ENCODE peak calls at places on chromosomes 1 and 21, in nine cellular contexts. One of them, this sample, is unnamed.

GRCh38 chr1:229229721-229230135 is 41.2 kb upstream of the RAB4A start:
- DNase-seq in EL: no peak
- DNase-seq in NCI-H748 treated with DMSO at 0.1 percent for 48 hours: no peak
- DNase-seq in naive thymus-derived CD4-positive, alpha-beta T cell: no peak
- DNase-seq in MCF 10A: peak; percentile 97
- DNase-seq in mesendoderm: no peak
- DNase-seq in activated T-helper 1 cell treated with Interleukin-2 at 50 U/mL for 16 hours: no peak
- DNase-seq in RWPE1: no peak
- DNase-seq in Kasumi-1: no peak
- DNase-seq in this sample: no peak

GRCh38 chr1:150874455-150875196 is 1.8 kb downstream of the ARNT start:
- DNase-seq in MCF 10A: no peak
- DNase-seq in RWPE1: no peak
- DNase-seq in naive thymus-derived CD4-positive, alpha-beta T cell: no peak
- DNase-seq in EL: no peak
- DNase-seq in mesendoderm: no peak
- DNase-seq in NCI-H748 treated with DMSO at 0.1 percent for 48 hours: no peak
- DNase-seq in activated T-helper 1 cell treated with Interleukin-2 at 50 U/mL for 16 hours: no peak
- DNase-seq in Kasumi-1: no peak
- DNase-seq in this sample: no peak

GRCh38 chr1:167797005-167797404 is 75.2 kb downstream of the MPZL1 start:
- DNase-seq in MCF 10A: peak; percentile 100
- DNase-seq in naive thymus-derived CD4-positive, alpha-beta T cell: no peak
- DNase-seq in RWPE1: peak; percentile 87
- DNase-seq in NCI-H748 treated with DMSO at 0.1 percent for 48 hours: no peak
- DNase-seq in EL: peak; percentile 97
- DNase-seq in Kasumi-1: peak; percentile 41
- DNase-seq in mesendoderm: peak; percentile 96
- DNase-seq in activated T-helper 1 cell treated with Interleukin-2 at 50 U/mL for 16 hours: no peak
- DNase-seq in this sample: no peak

GRCh38 chr1:18941221-18942141 is 15.0 kb downstream of the IFFO2 start:
- DNase-seq in NCI-H748 treated with DMSO at 0.1 percent for 48 hours: no peak
- DNase-seq in RWPE1: no peak
- DNase-seq in MCF 10A: no peak
- DNase-seq in EL: no peak
- DNase-seq in activated T-helper 1 cell treated with Interleukin-2 at 50 U/mL for 16 hours: no peak
- DNase-seq in Kasumi-1: no peak
- DNase-seq in naive thymus-derived CD4-positive, alpha-beta T cell: no peak
- DNase-seq in mesendoderm: peak; percentile 67
- DNase-seq in this sample: peak; percentile 39

GRCh38 chr1:12708956-12709555 is 6.9 kb upstream of the AADACL3 start:
- DNase-seq in EL: peak; percentile 1
- DNase-seq in MCF 10A: peak; percentile 50
- DNase-seq in Kasumi-1: no peak
- DNase-seq in mesendoderm: no peak
- DNase-seq in NCI-H748 treated with DMSO at 0.1 percent for 48 hours: no peak
- DNase-seq in naive thymus-derived CD4-positive, alpha-beta T cell: no peak
- DNase-seq in RWPE1: no peak
- DNase-seq in activated T-helper 1 cell treated with Interleukin-2 at 50 U/mL for 16 hours: no peak
- DNase-seq in this sample: no peak

GRCh38 chr1:163202833-163203451 is at the start of gene RGS5:
- DNase-seq in RWPE1: no peak
- DNase-seq in MCF 10A: no peak
- DNase-seq in Kasumi-1: no peak
- DNase-seq in NCI-H748 treated with DMSO at 0.1 percent for 48 hours: no peak
- DNase-seq in mesendoderm: peak; percentile 99
- DNase-seq in naive thymus-derived CD4-positive, alpha-beta T cell: no peak
- DNase-seq in activated T-helper 1 cell treated with Interleukin-2 at 50 U/mL for 16 hours: no peak
- DNase-seq in EL: peak; percentile 60
- DNase-seq in this sample: no peak

GRCh38 chr1:29124366-29125236 is 898 bp upstream of the TMEM200B start:
- DNase-seq in naive thymus-derived CD4-positive, alpha-beta T cell: peak; percentile 37
- DNase-seq in RWPE1: peak; percentile 67
- DNase-seq in Kasumi-1: no peak
- DNase-seq in MCF 10A: peak; percentile 35
- DNase-seq in mesendoderm: peak; percentile 96
- DNase-seq in NCI-H748 treated with DMSO at 0.1 percent for 48 hours: peak; percentile 10
- DNase-seq in activated T-helper 1 cell treated with Interleukin-2 at 50 U/mL for 16 hours: peak; percentile 23
- DNase-seq in EL: peak; percentile 81
- DNase-seq in this sample: peak; percentile 86

GRCh38 chr1:111615874-111616715 is 3.5 kb upstream of the RAP1A start:
- DNase-seq in MCF 10A: no peak
- DNase-seq in naive thymus-derived CD4-positive, alpha-beta T cell: peak; percentile 34
- DNase-seq in NCI-H748 treated with DMSO at 0.1 percent for 48 hours: no peak
- DNase-seq in mesendoderm: no peak
- DNase-seq in activated T-helper 1 cell treated with Interleukin-2 at 50 U/mL for 16 hours: no peak
- DNase-seq in Kasumi-1: peak; percentile 89
- DNase-seq in RWPE1: no peak
- DNase-seq in EL: no peak
- DNase-seq in this sample: no peak

GRCh38 chr1:3670823-3671251 is 18.5 kb downstream of the TP73 start:
- DNase-seq in MCF 10A: no peak
- DNase-seq in mesendoderm: no peak
- DNase-seq in Kasumi-1: no peak
- DNase-seq in naive thymus-derived CD4-positive, alpha-beta T cell: no peak
- DNase-seq in activated T-helper 1 cell treated with Interleukin-2 at 50 U/mL for 16 hours: no peak
- DNase-seq in RWPE1: no peak
- DNase-seq in NCI-H748 treated with DMSO at 0.1 percent for 48 hours: no peak
- DNase-seq in EL: no peak
- DNase-seq in this sample: no peak

GRCh38 chr21:42209801-42210479 is 9.0 kb upstream of the ABCG1 start:
- DNase-seq in mesendoderm: peak; percentile 59
- DNase-seq in NCI-H748 treated with DMSO at 0.1 percent for 48 hours: no peak
- DNase-seq in naive thymus-derived CD4-positive, alpha-beta T cell: no peak
- DNase-seq in EL: peak; percentile 34
- DNase-seq in activated T-helper 1 cell treated with Interleukin-2 at 50 U/mL for 16 hours: no peak
- DNase-seq in MCF 10A: no peak
- DNase-seq in Kasumi-1: no peak
- DNase-seq in RWPE1: no peak
- DNase-seq in this sample: no peak

GRCh38 chr1:220283616-220284015 is 11.4 kb upstream of the RAB3GAP2 start:
- DNase-seq in MCF 10A: no peak
- DNase-seq in mesendoderm: no peak
- DNase-seq in Kasumi-1: no peak
- DNase-seq in EL: no peak
- DNase-seq in activated T-helper 1 cell treated with Interleukin-2 at 50 U/mL for 16 hours: no peak
- DNase-seq in NCI-H748 treated with DMSO at 0.1 percent for 48 hours: no peak
- DNase-seq in naive thymus-derived CD4-positive, alpha-beta T cell: no peak
- DNase-seq in RWPE1: no peak
- DNase-seq in this sample: no peak

GRCh38 chr21:19130379-19131028 is 726.9 kb upstream of the TMPRSS15 start:
- DNase-seq in Kasumi-1: no peak
- DNase-seq in EL: no peak
- DNase-seq in mesendoderm: peak; percentile 3
- DNase-seq in naive thymus-derived CD4-positive, alpha-beta T cell: no peak
- DNase-seq in activated T-helper 1 cell treated with Interleukin-2 at 50 U/mL for 16 hours: no peak
- DNase-seq in NCI-H748 treated with DMSO at 0.1 percent for 48 hours: no peak
- DNase-seq in MCF 10A: peak; percentile 0
- DNase-seq in RWPE1: no peak
- DNase-seq in this sample: no peak

This sample was measured in HAP-1.